ENCODE peak calls at places on chromosome 9, in nine cellular contexts. Y is neuronal stem cell; H is HCT116; O is tibial nerve; C is PC-3; K is pancreas; F is substantia nigra; R is aorta; V is CD8-positive, alpha-beta T cell. M is an unnamed sample.

GRCh38 chr9:130172858-130173461 is 756 bp downstream of the NCS1 start:
- DNase-seq in Y (no peak), H (no peak), O (no peak), C (no peak), K (peak), F (no peak), R (peak), V (peak), M (no peak)

GRCh38 chr9:77793909-77794308 is 145.8 kb upstream of the GNA14 start:
- DNase-seq in Y (no peak), H (peak), O (no peak), C (peak), K (no peak), F (no peak), R (no peak), V (no peak), M (no peak)

GRCh38 chr9:21873540-21874221 is 71.2 kb downstream of the MTAP start:
- DNase-seq in Y (no peak), H (peak), O (no peak), C (peak), K (no peak), F (no peak), R (no peak), V (no peak), M (no peak)

GRCh38 chr9:33375238-33375840 is 27.0 kb downstream of the AQP7 start:
- DNase-seq in Y (peak), H (peak), O (no peak), C (no peak), K (no peak), F (no peak), R (no peak), V (no peak), M (no peak)

GRCh38 chr9:38182321-38182720 is 113.3 kb upstream of the SHB start:
- DNase-seq in Y (no peak), H (no peak), O (no peak), C (no peak), K (peak), F (no peak), R (no peak), V (no peak), M (no peak)

GRCh38 chr9:93120846-93121315 is 13.2 kb downstream of the NINJ1 start:
- DNase-seq in Y (no peak), H (no peak), O (no peak), C (no peak), K (peak), F (no peak), R (peak), V (no peak), M (no peak)

GRCh38 chr9:123063172-123063508 is 29.7 kb downstream of the GPR21 start:
- DNase-seq in Y (no peak), H (no peak), O (no peak), C (no peak), K (no peak), F (no peak), R (no peak), V (no peak), M (no peak)

GRCh38 chr9:100474082-100474949 is 1.4 kb downstream of the TMEFF1 start:
- DNase-seq in Y (peak), H (no peak), O (no peak), C (no peak), K (no peak), F (no peak), R (no peak), V (no peak), M (peak)

GRCh38 chr9:114995681-114996221 is 65.4 kb upstream of the TNFSF8 start:
- DNase-seq in Y (no peak), H (no peak), O (no peak), C (no peak), K (no peak), F (no peak), R (no peak), V (no peak), M (no peak)

GRCh38 chr9:1231998-1232919 is 182.1 kb downstream of the DMRT2 start:
- DNase-seq in Y (no peak), H (no peak), O (peak), C (peak), K (peak), F (no peak), R (no peak), V (no peak), M (no peak)

GRCh38 chr9:77403244-77403643 is 225.9 kb downstream of the VPS13A start:
- DNase-seq in Y (no peak), H (no peak), O (no peak), C (no peak), K (no peak), F (no peak), R (no peak), V (no peak), M (no peak)

GRCh38 chr9:131678499-131679111 is 61.3 kb downstream of the RAPGEF1 start:
- DNase-seq in Y (peak), H (peak), O (peak), C (peak), K (no peak), F (no peak), R (peak), V (peak), M (peak)

GRCh38 chr9:109342878-109343277 is 22.0 kb upstream of the EPB41L4B start:
- DNase-seq in Y (no peak), H (no peak), O (no peak), C (no peak), K (no peak), F (no peak), R (no peak), V (no peak), M (no peak)

GRCh38 chr9:35659340-35659739 is 1.2 kb downstream of the CCDC107 start:
- DNase-seq in Y (no peak), H (no peak), O (no peak), C (peak), K (no peak), F (no peak), R (no peak), V (no peak), M (no peak)

GRCh38 chr9:104869801-104870200 is 58.2 kb downstream of the ABCA1 start:
- DNase-seq in Y (no peak), H (no peak), O (no peak), C (no peak), K (no peak), F (no peak), R (no peak), V (no peak), M (no peak)
- H3K27ac ChIP-seq in Y (peak), H (no peak), O (peak), C (peak), K (no peak), F (peak), R (no peak), V (no peak), M (peak)

GRCh38 chr9:137083418-137084004 is 3.3 kb upstream of the MAN1B1 start:
- DNase-seq in Y (no peak), H (peak), O (peak), C (peak), K (peak), F (no peak), R (peak), V (no peak), M (peak)

GRCh38 chr9:137080260-137081122 is 3.2 kb downstream of the UAP1L1 start:
- DNase-seq in Y (no peak), H (no peak), O (no peak), C (no peak), K (peak), F (no peak), R (peak), V (no peak), M (no peak)

GRCh38 chr9:137084526-137084925 is 2.3 kb upstream of the MAN1B1 start:
- DNase-seq in Y (no peak), H (no peak), O (no peak), C (no peak), K (peak), F (no peak), R (no peak), V (no peak), M (no peak)

GRCh38 chr9:137082925-137083290 is 3.9 kb upstream of the MAN1B1 start:
- DNase-seq in Y (no peak), H (no peak), O (no peak), C (no peak), K (no peak), F (no peak), R (no peak), V (no peak), M (no peak)

GRCh38 chr9:137082222-137082924 is 4.4 kb upstream of the MAN1B1 start:
- DNase-seq in Y (no peak), H (no peak), O (no peak), C (no peak), K (peak), F (no peak), R (peak), V (no peak), M (no peak)
- H3K27ac ChIP-seq in Y (no peak), H (peak), O (no peak), C (no peak), K (no peak), F (no peak), R (no peak), V (no peak), M (no peak)

DNA sequence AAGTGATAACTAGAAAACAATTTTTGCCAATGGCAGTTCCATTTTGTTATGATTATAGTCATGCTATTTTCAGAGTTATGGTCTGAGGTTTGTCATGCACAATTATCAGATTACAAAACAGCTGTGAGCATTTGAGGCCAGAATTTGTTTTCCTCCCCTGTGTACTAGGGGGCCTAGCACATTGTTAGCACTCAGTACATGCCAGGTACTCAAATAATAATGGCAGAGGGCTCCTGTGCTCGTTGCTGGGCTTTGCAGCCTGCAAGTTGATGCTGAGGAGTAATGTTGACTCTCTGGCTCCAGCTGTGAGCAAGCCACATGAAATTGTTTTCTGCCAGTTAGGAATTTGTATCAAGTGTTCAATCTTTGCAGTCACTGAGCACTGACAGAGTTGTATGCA is 6.9 kb downstream of the DNAI1 start:
- DNase-seq in Y (no peak), H (no peak), O (no peak), C (no peak), K (no peak), F (no peak), R (no peak), V (no peak), M (no peak)
- H3K27ac ChIP-seq in Y (no peak), H (no peak), O (no peak), C (no peak), K (no peak), F (no peak), R (no peak), V (no peak), M (no peak)

GRCh38 chr9:134231330-134231745 is 67.0 kb upstream of the RNU6ATAC start:
- DNase-seq in Y (no peak), H (no peak), O (peak), C (no peak), K (no peak), F (no peak), R (no peak), V (no peak), M (peak)
- H3K27ac ChIP-seq in Y (no peak), H (no peak), O (peak), C (no peak), K (no peak), F (no peak), R (no peak), V (no peak), M (peak)

GRCh38 chr9:128371622-128372117 is 496 bp downstream of the URM1 start:
- DNase-seq in Y (no peak), H (no peak), O (no peak), C (no peak), K (no peak), F (no peak), R (no peak), V (no peak), M (no peak)

GRCh38 chr9:128374221-128374675 is 3.1 kb downstream of the URM1 start:
- DNase-seq in Y (no peak), H (no peak), O (no peak), C (no peak), K (no peak), F (peak), R (no peak), V (no peak), M (peak)

GRCh38 chr9:128372784-128373183 is 1.6 kb downstream of the URM1 start:
- DNase-seq in Y (no peak), H (no peak), O (no peak), C (peak), K (no peak), F (no peak), R (no peak), V (no peak), M (no peak)

GRCh38 chr9:128372188-128372641 is 1.0 kb downstream of the URM1 start:
- DNase-seq in Y (no peak), H (no peak), O (no peak), C (peak), K (no peak), F (no peak), R (no peak), V (no peak), M (no peak)

GRCh38 chr9:128375865-128376264 is 4.7 kb downstream of the URM1 start:
- DNase-seq in Y (no peak), H (no peak), O (no peak), C (no peak), K (no peak), F (no peak), R (no peak), V (no peak), M (no peak)
- H3K27ac ChIP-seq in Y (no peak), H (no peak), O (no peak), C (no peak), K (no peak), F (peak), R (no peak), V (no peak), M (peak)

GRCh38 chr9:95854386-95855015 is 21.0 kb upstream of the ERCC6L2 start:
- DNase-seq in Y (no peak), H (no peak), O (no peak), C (peak), K (no peak), F (no peak), R (no peak), V (no peak), M (no peak)
- H3K27ac ChIP-seq in Y (no peak), H (no peak), O (no peak), C (no peak), K (no peak), F (no peak), R (no peak), V (no peak), M (no peak)

GRCh38 chr9:136541179-136541578 is 4.7 kb downstream of the NOTCH1 start:
- DNase-seq in Y (no peak), H (no peak), O (no peak), C (no peak), K (no peak), F (no peak), R (no peak), V (no peak), M (no peak)
- H3K27ac ChIP-seq in Y (no peak), H (peak), O (peak), C (no peak), K (no peak), F (peak), R (no peak), V (no peak), M (peak)